ENCODE peak calls at places on chromosomes 11 and 22, in seven cellular contexts. H, I, P, B, D, R and A are unnamed samples.

GRCh38 chr22:26922804-26923203 is 265.4 kb downstream of the MIAT start:
- ATAC-seq in H (no peak), I (no peak), P (no peak), B (no peak), D (no peak), R (no peak), A (no peak)

GRCh38 chr22:34099278-34099677 is 179.0 kb upstream of the LARGE1 start:
- ATAC-seq in H (no peak), I (no peak), P (no peak), B (no peak), D (no peak), R (no peak), A (no peak)

GRCh38 chr11:17907046-17907445 is 105.8 kb downstream of the SERGEF start:
- ATAC-seq in H (no peak), I (no peak), P (no peak), B (no peak), D (no peak), R (no peak), A (no peak)

GRCh38 chr22:33787645-33788456 is 132.4 kb downstream of the LARGE1 start:
- ATAC-seq in H (no peak), I (no peak), P (no peak), B (no peak), D (no peak), R (no peak), A (no peak)

GRCh38 chr11:6319879-6320410 is 356 bp downstream of the CAVIN3 start:
- ATAC-seq in H (no peak), I (peak; percentile 47), P (peak; percentile 93), B (peak; percentile 94), D (no peak), R (peak; percentile 49), A (peak; percentile 57)

GRCh38 chr11:11857769-11858168 is 16.0 kb downstream of the USP47 start:
- ATAC-seq in H (peak; percentile 27), I (peak; percentile 54), P (no peak), B (no peak), D (no peak), R (peak; percentile 20), A (peak; percentile 38)

GRCh38 chr11:17596310-17596669 is 49.2 kb downstream of the OTOG start:
- ATAC-seq in H (no peak), I (peak; percentile 15), P (no peak), B (no peak), D (peak; percentile 12), R (no peak), A (no peak)

GRCh38 chr11:12706531-12707499 is 32.6 kb downstream of the TEAD1 start:
- ATAC-seq in H (no peak), I (no peak), P (no peak), B (peak; percentile 38), D (no peak), R (no peak), A (no peak)

GRCh38 chr11:74138021-74138420 is 32.8 kb downstream of the C2CD3 start:
- ATAC-seq in H (no peak), I (no peak), P (no peak), B (peak; percentile 71), D (no peak), R (no peak), A (no peak)

GRCh38 chr11:12856338-12856737 is 152.8 kb upstream of the RASSF10 start:
- ATAC-seq in H (no peak), I (no peak), P (no peak), B (no peak), D (no peak), R (no peak), A (no peak)

GRCh38 chr22:35600466-35600865 is 16.7 kb downstream of the MB start:
- ATAC-seq in H (no peak), I (no peak), P (no peak), B (no peak), D (no peak), R (no peak), A (no peak)

GRCh38 chr22:42799462-42800405 is 57.3 kb downstream of the ARFGAP3 start:
- ATAC-seq in H (no peak), I (no peak), P (no peak), B (no peak), D (no peak), R (no peak), A (no peak)

GRCh38 chr11:9535189-9535781 is 38.2 kb upstream of the WEE1 start:
- ATAC-seq in H (peak; percentile 64), I (peak; percentile 78), P (peak; percentile 94), B (peak; percentile 80), D (peak; percentile 68), R (peak; percentile 83), A (peak; percentile 87)

GRCh38 chr22:23822101-23822671 is 16.6 kb downstream of the DERL3 start:
- ATAC-seq in H (no peak), I (no peak), P (no peak), B (peak; percentile 23), D (no peak), R (no peak), A (no peak)

GRCh38 chr22:44494497-44494896 is 3.5 kb downstream of the RTL6 start:
- ATAC-seq in H (no peak), I (no peak), P (no peak), B (no peak), D (no peak), R (no peak), A (no peak)

GRCh38 chr11:74568028-74568427 is 24.4 kb upstream of the POLD3 start:
- ATAC-seq in H (no peak), I (no peak), P (no peak), B (no peak), D (no peak), R (no peak), A (no peak)

GRCh38 chr11:5288108-5288911 is 13.4 kb downstream of the OR51B4 start:
- ATAC-seq in H (no peak), I (no peak), P (no peak), B (no peak), D (no peak), R (no peak), A (no peak)

GRCh38 chr11:123122341-123122740 is 60.4 kb upstream of the HSPA8 start:
- ATAC-seq in H (no peak), I (no peak), P (peak; percentile 96), B (peak; percentile 95), D (no peak), R (no peak), A (no peak)

GRCh38 chr11:30861506-30861905 is 275.4 kb upstream of the MPPED2 start:
- ATAC-seq in H (no peak), I (no peak), P (no peak), B (no peak), D (no peak), R (no peak), A (no peak)

GRCh38 chr11:10317281-10317755 is 12.4 kb downstream of the ADM start:
- ATAC-seq in H (no peak), I (no peak), P (no peak), B (peak; percentile 58), D (peak; percentile 26), R (no peak), A (peak; percentile 14)

GRCh38 chr22:24512043-24512442 is 16.9 kb downstream of the UPB1 start:
- ATAC-seq in H (no peak), I (no peak), P (no peak), B (peak; percentile 37), D (no peak), R (no peak), A (no peak)

GRCh38 chr11:1548221-1549070 is 23.6 kb downstream of the DUSP8 start:
- ATAC-seq in H (no peak), I (no peak), P (peak; percentile 78), B (peak; percentile 70), D (no peak), R (no peak), A (no peak)

GRCh38 chr11:125950178-125950490 is 4.3 kb downstream of the VSIG10L2 start:
- ATAC-seq in H (no peak), I (peak; percentile 27), P (no peak), B (no peak), D (no peak), R (no peak), A (no peak)

GRCh38 chr11:102010776-102011500 is 36.3 kb upstream of the CFAP300 start:
- ATAC-seq in H (no peak), I (no peak), P (peak; percentile 85), B (peak; percentile 79), D (peak; percentile 82), R (no peak), A (no peak)

GRCh38 chr22:24564376-24565058 is 8.7 kb downstream of the SNRPD3 start:
- ATAC-seq in H (no peak), I (no peak), P (peak; percentile 87), B (peak; percentile 83), D (peak; percentile 92), R (no peak), A (no peak)

GRCh38 chr11:581342-581741 is 5.1 kb downstream of the PHRF1 start:
- ATAC-seq in H (no peak), I (no peak), P (no peak), B (no peak), D (no peak), R (no peak), A (no peak)

GRCh38 chr11:16321148-16321547 is 35.2 kb downstream of the SOX6 start:
- ATAC-seq in H (no peak), I (no peak), P (no peak), B (no peak), D (no peak), R (no peak), A (no peak)

GRCh38 chr11:96168623-96169022 is 174.4 kb downstream of the MAML2 start:
- ATAC-seq in H (no peak), I (peak; percentile 89), P (peak; percentile 94), B (peak; percentile 90), D (no peak), R (peak; percentile 83), A (peak; percentile 67)

GRCh38 chr11:59866397-59866796 is at the start of gene TCN1:
- ATAC-seq in H (no peak), I (no peak), P (no peak), B (no peak), D (no peak), R (no peak), A (no peak)

GRCh38 chr11:28932940-28933339 is 824.8 kb downstream of the METTL15 start:
- ATAC-seq in H (no peak), I (no peak), P (no peak), B (no peak), D (no peak), R (no peak), A (no peak)

GRCh38 chr11:68962527-68963250 is 18.1 kb downstream of the MRGPRD start:
- ATAC-seq in H (peak; percentile 89), I (peak; percentile 40), P (no peak), B (no peak), D (peak; percentile 41), R (peak; percentile 48), A (peak; percentile 62)

GRCh38 chr11:110525883-110526282 is 96.1 kb downstream of the FDX1 start:
- ATAC-seq in H (no peak), I (peak; percentile 76), P (peak; percentile 54), B (peak; percentile 96), D (no peak), R (no peak), A (peak; percentile 59)